ENCODE peak calls at places on chromosomes 4 and X, in ten cellular contexts. One of them, this sample, is unnamed.
A peak's percentile ranks its signal among the peaks of the same experiment; 100 is the strongest.

GRCh38 chr4:7861440-7861881 is 78.2 kb downstream of the AFAP1 start:
- DNase-seq in posterior vena cava: no peak
- DNase-seq in NCI-H748 treated with DMSO at 0.1 percent for 48 hours: no peak
- DNase-seq in activated T-helper 9 cell treated with anti-CD3 and anti-CD28 coated beads, Interleukin-2, amount 50 U/mL, for 16 hours: no peak
- DNase-seq in heart right ventricle: no peak
- DNase-seq in WTC11: peak; percentile 57
- DNase-seq in brain microvascular endothelial cell: peak; percentile 87
- DNase-seq in fibroblast of villous mesenchyme: peak; percentile 83
- DNase-seq in A673: peak; percentile 86
- DNase-seq in tibial nerve: no peak
- DNase-seq in this sample: no peak

GRCh38 chr4:183426507-183426906 is 17.9 kb upstream of the CDKN2AIP start:
- DNase-seq in posterior vena cava: no peak
- DNase-seq in NCI-H748 treated with DMSO at 0.1 percent for 48 hours: no peak
- DNase-seq in activated T-helper 9 cell treated with anti-CD3 and anti-CD28 coated beads, Interleukin-2, amount 50 U/mL, for 16 hours: no peak
- DNase-seq in heart right ventricle: no peak
- DNase-seq in WTC11: no peak
- DNase-seq in brain microvascular endothelial cell: no peak
- DNase-seq in fibroblast of villous mesenchyme: no peak
- DNase-seq in A673: no peak
- DNase-seq in tibial nerve: no peak
- DNase-seq in this sample: no peak

GRCh38 chr4:15955670-15956069 is 7.3 kb downstream of the FGFBP2 start:
- DNase-seq in posterior vena cava: no peak
- DNase-seq in NCI-H748 treated with DMSO at 0.1 percent for 48 hours: no peak
- DNase-seq in activated T-helper 9 cell treated with anti-CD3 and anti-CD28 coated beads, Interleukin-2, amount 50 U/mL, for 16 hours: no peak
- DNase-seq in heart right ventricle: no peak
- DNase-seq in WTC11: no peak
- DNase-seq in brain microvascular endothelial cell: peak; percentile 36
- DNase-seq in fibroblast of villous mesenchyme: peak; percentile 17
- DNase-seq in A673: peak; percentile 19
- DNase-seq in tibial nerve: no peak
- DNase-seq in this sample: no peak

GRCh38 chr4:164926301-164926700 is 49.3 kb downstream of the APELA start:
- DNase-seq in posterior vena cava: no peak
- DNase-seq in NCI-H748 treated with DMSO at 0.1 percent for 48 hours: no peak
- DNase-seq in activated T-helper 9 cell treated with anti-CD3 and anti-CD28 coated beads, Interleukin-2, amount 50 U/mL, for 16 hours: no peak
- DNase-seq in heart right ventricle: no peak
- DNase-seq in WTC11: no peak
- DNase-seq in brain microvascular endothelial cell: no peak
- DNase-seq in fibroblast of villous mesenchyme: no peak
- DNase-seq in A673: no peak
- DNase-seq in tibial nerve: no peak
- DNase-seq in this sample: no peak

GRCh38 chr4:15913631-15913970 is 24.9 kb downstream of the FGFBP1 start:
- DNase-seq in posterior vena cava: no peak
- DNase-seq in NCI-H748 treated with DMSO at 0.1 percent for 48 hours: no peak
- DNase-seq in activated T-helper 9 cell treated with anti-CD3 and anti-CD28 coated beads, Interleukin-2, amount 50 U/mL, for 16 hours: no peak
- DNase-seq in heart right ventricle: no peak
- DNase-seq in WTC11: no peak
- DNase-seq in brain microvascular endothelial cell: peak; percentile 97
- DNase-seq in fibroblast of villous mesenchyme: peak; percentile 83
- DNase-seq in A673: peak; percentile 52
- DNase-seq in tibial nerve: no peak
- DNase-seq in this sample: no peak

GRCh38 chrX:154384284-154384892 is 5.3 kb downstream of the EMD start:
- DNase-seq in posterior vena cava: peak; percentile 78
- DNase-seq in NCI-H748 treated with DMSO at 0.1 percent for 48 hours: no peak
- DNase-seq in activated T-helper 9 cell treated with anti-CD3 and anti-CD28 coated beads, Interleukin-2, amount 50 U/mL, for 16 hours: no peak
- DNase-seq in heart right ventricle: no peak
- DNase-seq in WTC11: no peak
- DNase-seq in brain microvascular endothelial cell: no peak
- DNase-seq in fibroblast of villous mesenchyme: peak; percentile 22
- DNase-seq in A673: no peak
- DNase-seq in tibial nerve: no peak
- DNase-seq in this sample: no peak

GRCh38 chrX:17020828-17021821 is 74.7 kb downstream of the REPS2 start:
- DNase-seq in posterior vena cava: no peak
- DNase-seq in NCI-H748 treated with DMSO at 0.1 percent for 48 hours: no peak
- DNase-seq in activated T-helper 9 cell treated with anti-CD3 and anti-CD28 coated beads, Interleukin-2, amount 50 U/mL, for 16 hours: no peak
- DNase-seq in heart right ventricle: no peak
- DNase-seq in WTC11: no peak
- DNase-seq in brain microvascular endothelial cell: no peak
- DNase-seq in fibroblast of villous mesenchyme: no peak
- DNase-seq in A673: no peak
- DNase-seq in tibial nerve: no peak
- DNase-seq in this sample: no peak

GRCh38 chr4:182944484-182945227 is 27.5 kb upstream of the DCTD start:
- DNase-seq in posterior vena cava: no peak
- DNase-seq in NCI-H748 treated with DMSO at 0.1 percent for 48 hours: no peak
- DNase-seq in activated T-helper 9 cell treated with anti-CD3 and anti-CD28 coated beads, Interleukin-2, amount 50 U/mL, for 16 hours: no peak
- DNase-seq in heart right ventricle: no peak
- DNase-seq in WTC11: no peak
- DNase-seq in brain microvascular endothelial cell: no peak
- DNase-seq in fibroblast of villous mesenchyme: no peak
- DNase-seq in A673: no peak
- DNase-seq in tibial nerve: no peak
- DNase-seq in this sample: no peak

GRCh38 chr4:73609688-73610087 is 10.5 kb downstream of the RASSF6 start:
- DNase-seq in posterior vena cava: no peak
- DNase-seq in NCI-H748 treated with DMSO at 0.1 percent for 48 hours: no peak
- DNase-seq in activated T-helper 9 cell treated with anti-CD3 and anti-CD28 coated beads, Interleukin-2, amount 50 U/mL, for 16 hours: no peak
- DNase-seq in heart right ventricle: no peak
- DNase-seq in WTC11: no peak
- DNase-seq in brain microvascular endothelial cell: peak; percentile 11
- DNase-seq in fibroblast of villous mesenchyme: peak; percentile 79
- DNase-seq in A673: no peak
- DNase-seq in tibial nerve: no peak
- DNase-seq in this sample: no peak

GRCh38 chr4:41070516-41071281 is 143.6 kb downstream of the APBB2 start:
- DNase-seq in posterior vena cava: no peak
- DNase-seq in NCI-H748 treated with DMSO at 0.1 percent for 48 hours: no peak
- DNase-seq in activated T-helper 9 cell treated with anti-CD3 and anti-CD28 coated beads, Interleukin-2, amount 50 U/mL, for 16 hours: no peak
- DNase-seq in heart right ventricle: no peak
- DNase-seq in WTC11: no peak
- DNase-seq in brain microvascular endothelial cell: no peak
- DNase-seq in fibroblast of villous mesenchyme: peak; percentile 50
- DNase-seq in A673: no peak
- DNase-seq in tibial nerve: no peak
- DNase-seq in this sample: no peak

GRCh38 chrX:14529288-14529989 is at the start of gene GLRA2:
- DNase-seq in posterior vena cava: no peak
- DNase-seq in NCI-H748 treated with DMSO at 0.1 percent for 48 hours: no peak
- DNase-seq in activated T-helper 9 cell treated with anti-CD3 and anti-CD28 coated beads, Interleukin-2, amount 50 U/mL, for 16 hours: no peak
- DNase-seq in heart right ventricle: no peak
- DNase-seq in WTC11: peak; percentile 52
- DNase-seq in brain microvascular endothelial cell: peak; percentile 2
- DNase-seq in fibroblast of villous mesenchyme: peak; percentile 27
- DNase-seq in A673: peak; percentile 46
- DNase-seq in tibial nerve: no peak
- DNase-seq in this sample: no peak

This sample was measured in tibial artery.